ENCODE peak calls at places on chromosomes 16 and 17, in nine cellular contexts. G is Peyer's patch; K is A549; A is IMR-90; N is OCI-LY7; D is stimulated activated CD4-positive, alpha-beta T cell treated with anti-CD3 and anti-CD28 coated beads, Interleukin-1b, Interleukin-23, amount 100 ng/mL, for 24 hours; R is head of caudate nucleus; S is A172; C is activated naive CD8-positive, alpha-beta T cell treated with anti-CD3 and anti-CD28 coated beads, Interleukin-2, amount 50 U/mL, for 24 hours. U is an unnamed sample.

GRCh38 chr16:85563515-85564276 is 49.4 kb upstream of the GSE1 start:
- DNase-seq in C (no peak), G (peak; percentile 85), K (no peak), D (no peak), R (no peak), S (peak; percentile 84), N (no peak), A (peak; percentile 37), U (no peak)

GRCh38 chr17:16261049-16261448 is 44.0 kb downstream of the PIGL start:
- DNase-seq in S (no peak), K (no peak), R (no peak), A (no peak), G (no peak), D (no peak), N (no peak), C (no peak), U (no peak)

GRCh38 chr16:80084614-80085013 is 456.2 kb upstream of the DYNLRB2 start:
- DNase-seq in S (peak; percentile 29), D (no peak), K (peak; percentile 46), N (no peak), A (no peak), R (peak; percentile 43), C (no peak), G (no peak), U (peak; percentile 27)

GRCh38 chr16:85523602-85524364 is 89.3 kb upstream of the GSE1 start:
- DNase-seq in S (peak; percentile 78), D (no peak), K (no peak), A (peak; percentile 45), C (no peak), N (no peak), R (no peak), G (no peak), U (peak; percentile 29)

GRCh38 chr16:75578212-75578611 is 12.0 kb downstream of the GABARAPL2 start:
- DNase-seq in S (no peak), K (no peak), N (no peak), G (no peak), A (no peak), R (no peak), C (no peak), D (no peak), U (no peak)

GRCh38 chr16:12771341-12771798 is 32.3 kb downstream of the CPPED1 start:
- DNase-seq in A (no peak), K (no peak), N (no peak), G (no peak), R (no peak), C (no peak), S (no peak), D (no peak), U (no peak)

GRCh38 chr17:81681672-81682071 is 1.9 kb downstream of the ARL16 start:
- DNase-seq in D (no peak), R (peak; percentile 56), A (no peak), S (peak; percentile 63), N (no peak), C (no peak), K (no peak), G (peak; percentile 44), U (no peak)

GRCh38 chr16:87657621-87658192 is 55.4 kb downstream of the JPH3 start:
- DNase-seq in G (no peak), R (no peak), A (no peak), N (peak; percentile 69), S (peak; percentile 29), K (no peak), C (peak; percentile 6), D (no peak), U (no peak)

GRCh38 chr17:2181206-2181983 is 122.2 kb downstream of the SMG6 start:
- DNase-seq in S (peak; percentile 74), K (no peak), R (peak; percentile 74), N (no peak), C (no peak), G (no peak), A (peak; percentile 95), D (no peak), U (no peak)

U was measured in OCI-M1.